ENCODE peak calls at places on chromosomes 6 and 20, in nine cellular contexts. One of them, this sample, is unnamed.

GRCh38 chr6:43076093-43076927 is at the start of gene PTK7:
- DNase-seq in ovary: peak
- DNase-seq in uterus: peak
- DNase-seq in stomach: peak
- DNase-seq in Peyer's patch: no peak
- DNase-seq in spleen: no peak
- DNase-seq in prostate gland: peak
- DNase-seq in IMR-90: peak
- DNase-seq in right lobe of liver: no peak
- DNase-seq in this sample: peak

GRCh38 chr6:6319947-6320811 is at the start of gene F13A1:
- DNase-seq in ovary: no peak
- DNase-seq in uterus: no peak
- DNase-seq in stomach: no peak
- DNase-seq in Peyer's patch: peak
- DNase-seq in spleen: peak
- DNase-seq in prostate gland: no peak
- DNase-seq in IMR-90: no peak
- DNase-seq in right lobe of liver: no peak
- DNase-seq in this sample: no peak

GRCh38 chr6:137008204-137008603 is 36.6 kb downstream of the IL20RA start:
- DNase-seq in ovary: no peak
- DNase-seq in uterus: no peak
- DNase-seq in stomach: no peak
- DNase-seq in Peyer's patch: no peak
- DNase-seq in spleen: no peak
- DNase-seq in prostate gland: no peak
- DNase-seq in IMR-90: no peak
- DNase-seq in right lobe of liver: no peak
- DNase-seq in this sample: no peak

GRCh38 chr6:115753446-115753845 is 307.2 kb downstream of the FRK start:
- DNase-seq in ovary: no peak
- DNase-seq in uterus: no peak
- DNase-seq in stomach: no peak
- DNase-seq in Peyer's patch: no peak
- DNase-seq in spleen: no peak
- DNase-seq in prostate gland: no peak
- DNase-seq in IMR-90: no peak
- DNase-seq in right lobe of liver: no peak
- DNase-seq in this sample: no peak

GRCh38 chr6:54238407-54238806 is 69.8 kb upstream of the TINAG start:
- DNase-seq in ovary: no peak
- DNase-seq in uterus: no peak
- DNase-seq in stomach: no peak
- DNase-seq in Peyer's patch: no peak
- DNase-seq in spleen: no peak
- DNase-seq in prostate gland: peak
- DNase-seq in IMR-90: peak
- DNase-seq in right lobe of liver: no peak
- DNase-seq in this sample: no peak

GRCh38 chr6:31087494-31088089 is 24.8 kb downstream of the C6orf15 start:
- DNase-seq in ovary: peak
- DNase-seq in uterus: peak
- DNase-seq in stomach: peak
- DNase-seq in Peyer's patch: peak
- DNase-seq in spleen: peak
- DNase-seq in prostate gland: peak
- DNase-seq in IMR-90: peak
- DNase-seq in right lobe of liver: peak
- DNase-seq in this sample: peak

GRCh38 chr6:12715437-12715836 is 1.1 kb upstream of the PHACTR1 start:
- DNase-seq in ovary: no peak
- DNase-seq in uterus: no peak
- DNase-seq in stomach: no peak
- DNase-seq in Peyer's patch: no peak
- DNase-seq in spleen: no peak
- DNase-seq in prostate gland: no peak
- DNase-seq in IMR-90: no peak
- DNase-seq in right lobe of liver: no peak
- DNase-seq in this sample: no peak

GRCh38 chr6:26249959-26250805 is 114.8 kb upstream of the BTN3A2 start:
- DNase-seq in ovary: no peak
- DNase-seq in uterus: no peak
- DNase-seq in stomach: peak
- DNase-seq in Peyer's patch: peak
- DNase-seq in spleen: peak
- DNase-seq in prostate gland: peak
- DNase-seq in IMR-90: peak
- DNase-seq in right lobe of liver: peak
- DNase-seq in this sample: peak

GRCh38 chr6:36130672-36131516 is 581 bp downstream of the MAPK13 start:
- DNase-seq in ovary: peak
- DNase-seq in uterus: no peak
- DNase-seq in stomach: peak
- DNase-seq in Peyer's patch: peak
- DNase-seq in spleen: peak
- DNase-seq in prostate gland: peak
- DNase-seq in IMR-90: no peak
- DNase-seq in right lobe of liver: peak
- DNase-seq in this sample: no peak

GRCh38 chr20:43548273-43548880 is 10.4 kb upstream of the SGK2 start:
- DNase-seq in ovary: no peak
- DNase-seq in uterus: no peak
- DNase-seq in stomach: no peak
- DNase-seq in Peyer's patch: no peak
- DNase-seq in spleen: peak
- DNase-seq in prostate gland: no peak
- DNase-seq in IMR-90: no peak
- DNase-seq in right lobe of liver: no peak
- DNase-seq in this sample: no peak

GRCh38 chr20:61120595-61121515 is 131.2 kb upstream of the CDH4 start:
- DNase-seq in ovary: no peak
- DNase-seq in uterus: no peak
- DNase-seq in stomach: no peak
- DNase-seq in Peyer's patch: no peak
- DNase-seq in spleen: no peak
- DNase-seq in prostate gland: peak
- DNase-seq in IMR-90: peak
- DNase-seq in right lobe of liver: no peak
- DNase-seq in this sample: peak

GRCh38 chr6:55260181-55260580 is 67.1 kb upstream of the GFRAL start:
- DNase-seq in ovary: no peak
- DNase-seq in uterus: no peak
- DNase-seq in stomach: no peak
- DNase-seq in Peyer's patch: no peak
- DNase-seq in spleen: no peak
- DNase-seq in prostate gland: no peak
- DNase-seq in IMR-90: no peak
- DNase-seq in right lobe of liver: no peak
- DNase-seq in this sample: no peak

GRCh38 chr6:55265409-55266114 is 61.7 kb upstream of the GFRAL start:
- DNase-seq in ovary: no peak
- DNase-seq in uterus: no peak
- DNase-seq in stomach: no peak
- DNase-seq in Peyer's patch: no peak
- DNase-seq in spleen: no peak
- DNase-seq in prostate gland: no peak
- DNase-seq in IMR-90: no peak
- DNase-seq in right lobe of liver: no peak
- DNase-seq in this sample: no peak
- TF ChIP-seq POLR2A in ovary: no peak
- TF ChIP-seq POLR2A in uterus: no peak
- TF ChIP-seq POLR2A in stomach: no peak
- TF ChIP-seq POLR2A in Peyer's patch: no peak
- TF ChIP-seq POLR2A in spleen: no peak
- TF ChIP-seq POLR2A in prostate gland: no peak
- TF ChIP-seq POLR2A in IMR-90: no peak
- TF ChIP-seq POLR2A in right lobe of liver: no peak
- TF ChIP-seq POLR2A in this sample: no peak

GRCh38 chr6:2124260-2124709 is 121.1 kb downstream of the GMDS start:
- DNase-seq in ovary: no peak
- DNase-seq in uterus: peak
- DNase-seq in stomach: no peak
- DNase-seq in Peyer's patch: no peak
- DNase-seq in spleen: no peak
- DNase-seq in prostate gland: no peak
- DNase-seq in IMR-90: peak
- DNase-seq in right lobe of liver: no peak
- DNase-seq in this sample: peak
- TF ChIP-seq POLR2A in ovary: no peak
- TF ChIP-seq POLR2A in uterus: no peak
- TF ChIP-seq POLR2A in stomach: no peak
- TF ChIP-seq POLR2A in Peyer's patch: no peak
- TF ChIP-seq POLR2A in spleen: no peak
- TF ChIP-seq POLR2A in prostate gland: no peak
- TF ChIP-seq POLR2A in IMR-90: no peak
- TF ChIP-seq POLR2A in right lobe of liver: no peak
- TF ChIP-seq POLR2A in this sample: no peak

DNA sequence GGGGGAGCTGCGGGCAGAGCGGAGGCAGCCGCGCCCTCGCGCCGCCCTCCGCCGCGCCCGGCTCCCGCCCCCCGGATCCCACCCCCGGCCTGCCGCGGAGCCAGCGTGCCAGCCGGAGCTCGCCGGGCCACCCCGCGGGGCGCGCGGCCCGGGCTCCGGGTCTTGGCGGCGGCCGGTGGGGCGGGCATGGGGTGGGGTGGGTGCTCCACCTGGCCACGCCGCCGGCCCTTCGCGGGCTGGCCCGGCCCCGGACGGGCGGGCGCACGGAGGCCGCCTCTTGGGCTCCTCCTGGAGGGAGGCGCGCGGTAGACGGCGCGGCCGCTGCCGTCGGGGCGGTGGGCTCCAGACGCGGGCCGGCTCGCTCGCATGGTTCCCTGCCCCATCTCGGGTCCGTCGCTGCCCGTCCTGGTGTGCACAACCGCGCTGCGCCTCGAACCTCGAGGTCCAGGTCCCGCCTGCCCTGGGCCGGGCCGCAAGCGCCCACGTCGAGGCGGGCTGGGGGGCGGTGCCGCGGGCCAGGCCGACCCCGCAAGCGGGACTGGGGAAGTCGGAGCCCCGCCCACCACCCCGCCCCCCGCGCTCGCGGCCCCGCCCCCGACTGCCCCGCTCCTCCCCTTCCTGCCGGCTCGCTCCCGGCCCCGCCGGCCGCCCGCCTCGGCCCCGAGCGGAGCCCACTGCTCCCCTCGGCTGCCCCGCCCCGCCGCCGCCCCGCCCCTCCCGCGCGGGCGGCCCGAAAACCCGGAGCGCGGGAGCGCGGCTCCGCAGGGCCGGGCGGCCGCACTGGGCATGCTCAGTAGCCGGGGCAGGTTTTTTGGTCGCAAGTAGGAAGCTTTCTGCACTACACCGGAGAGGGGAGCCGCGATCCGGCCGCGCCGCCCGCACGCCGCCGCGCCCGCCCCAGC is at the start of gene CDYL:
- DNase-seq in ovary: peak
- DNase-seq in uterus: peak
- DNase-seq in stomach: peak
- DNase-seq in Peyer's patch: peak
- DNase-seq in spleen: peak
- DNase-seq in prostate gland: peak
- DNase-seq in IMR-90: peak
- DNase-seq in right lobe of liver: peak
- DNase-seq in this sample: peak
- TF ChIP-seq POLR2A in ovary: no peak
- TF ChIP-seq POLR2A in uterus: peak
- TF ChIP-seq POLR2A in stomach: no peak
- TF ChIP-seq POLR2A in Peyer's patch: no peak
- TF ChIP-seq POLR2A in spleen: peak
- TF ChIP-seq POLR2A in prostate gland: peak
- TF ChIP-seq POLR2A in IMR-90: no peak
- TF ChIP-seq POLR2A in right lobe of liver: peak
- TF ChIP-seq POLR2A in this sample: no peak

GRCh38 chr20:62814709-62815065 is 2.2 kb upstream of the COL9A3 start:
- DNase-seq in ovary: no peak
- DNase-seq in uterus: no peak
- DNase-seq in stomach: no peak
- DNase-seq in Peyer's patch: no peak
- DNase-seq in spleen: no peak
- DNase-seq in prostate gland: no peak
- DNase-seq in IMR-90: no peak
- DNase-seq in right lobe of liver: no peak
- DNase-seq in this sample: no peak
- TF ChIP-seq POLR2A in ovary: no peak
- TF ChIP-seq POLR2A in uterus: no peak
- TF ChIP-seq POLR2A in stomach: no peak
- TF ChIP-seq POLR2A in Peyer's patch: no peak
- TF ChIP-seq POLR2A in spleen: no peak
- TF ChIP-seq POLR2A in prostate gland: no peak
- TF ChIP-seq POLR2A in IMR-90: no peak
- TF ChIP-seq POLR2A in right lobe of liver: no peak
- TF ChIP-seq POLR2A in this sample: no peak